ENCODE peak calls at places on chromosomes 1 and 21, in five cellular contexts. I is cardiac fibroblast, N is lower lobe of right lung, P is heart right ventricle, C is dorsolateral prefrontal cortex. T is an unnamed sample.

GRCh38 chr21:34952701-34953100 is 96.4 kb downstream of the RUNX1 start:
- DNase-seq in I (no peak), N (no peak), P (no peak), C (no peak), T (no peak)

GRCh38 chr1:7539772-7540175 is 231.3 kb upstream of the VAMP3 start:
- DNase-seq in I (no peak), N (peak; percentile 63), P (no peak), C (no peak), T (no peak)

GRCh38 chr1:36119451-36119850 is 5.6 kb downstream of the COL8A2 start:
- DNase-seq in I (no peak), N (peak; percentile 66), P (no peak), C (no peak), T (no peak)

GRCh38 chr1:28507247-28507645 is 1.4 kb downstream of the RCC1 start:
- DNase-seq in I (peak; percentile 32), N (no peak), P (no peak), C (no peak), T (no peak)

GRCh38 chr1:153058826-153059784 is 1.8 kb upstream of the SPRR2A start:
- DNase-seq in I (no peak), N (no peak), P (no peak), C (no peak), T (no peak)

GRCh38 chr1:53949023-53949611 is 3.0 kb downstream of the LRRC42 start:
- DNase-seq in I (peak; percentile 69), N (no peak), P (peak; percentile 21), C (no peak), T (no peak)

GRCh38 chr1:16129921-16130543 is 25.8 kb downstream of the EPHA2 start:
- DNase-seq in I (no peak), N (no peak), P (no peak), C (no peak), T (no peak)

GRCh38 chr1:68808351-68808750 is 311.5 kb upstream of the DEPDC1 start:
- DNase-seq in I (peak; percentile 5), N (no peak), P (no peak), C (no peak), T (no peak)

GRCh38 chr21:42878678-42878992 is 704 bp downstream of the WDR4 start:
- DNase-seq in I (no peak), N (no peak), P (no peak), C (no peak), T (no peak)

GRCh38 chr1:233993651-233994050 is 89.2 kb downstream of the SLC35F3 start:
- DNase-seq in I (no peak), N (no peak), P (no peak), C (no peak), T (no peak)

GRCh38 chr1:111888740-111889376 is 100.6 kb downstream of the KCND3 start:
- DNase-seq in I (no peak), N (no peak), P (no peak), C (no peak), T (no peak)

GRCh38 chr1:15045123-15045522 is 108.4 kb upstream of the TMEM51 start:
- DNase-seq in I (no peak), N (no peak), P (no peak), C (no peak), T (no peak)

GRCh38 chr1:15049067-15049466 is 104.5 kb upstream of the TMEM51 start:
- DNase-seq in I (no peak), N (no peak), P (no peak), C (no peak), T (no peak)

GRCh38 chr1:15046487-15047165 is 106.9 kb upstream of the TMEM51 start:
- DNase-seq in I (peak; percentile 88), N (peak; percentile 81), P (peak; percentile 66), C (peak; percentile 76), T (peak; percentile 61)

GRCh38 chr1:15047237-15047636 is 106.3 kb upstream of the TMEM51 start:
- DNase-seq in I (no peak), N (no peak), P (no peak), C (no peak), T (no peak)

GRCh38 chr1:15048437-15048980 is 105.0 kb upstream of the TMEM51 start:
- DNase-seq in I (no peak), N (no peak), P (no peak), C (no peak), T (no peak)
- TF ChIP-seq CTCF in I (no peak), N (no peak), P (no peak), C (no peak), T (no peak)

GRCh38 chr21:36478941-36479340 is 981 bp downstream of the CLDN14 start:
- DNase-seq in I (peak; percentile 8), N (no peak), P (no peak), C (no peak), T (no peak)
- H3K4me3 ChIP-seq in I (no peak overlapping the region), N (no peak overlapping the region), P (no peak overlapping the region), C (no peak overlapping the region), T (no peak overlapping the region)

GRCh38 chr1:223556414-223557124 is 108.9 kb downstream of the CAPN8 start:
- DNase-seq in I (peak; percentile 10), N (peak; percentile 74), P (no peak), C (no peak), T (no peak)
- TF ChIP-seq CTCF in I (peak; percentile 64), N (peak; percentile 63), P (peak; percentile 30), C (no peak), T (peak; percentile 73)

DNA sequence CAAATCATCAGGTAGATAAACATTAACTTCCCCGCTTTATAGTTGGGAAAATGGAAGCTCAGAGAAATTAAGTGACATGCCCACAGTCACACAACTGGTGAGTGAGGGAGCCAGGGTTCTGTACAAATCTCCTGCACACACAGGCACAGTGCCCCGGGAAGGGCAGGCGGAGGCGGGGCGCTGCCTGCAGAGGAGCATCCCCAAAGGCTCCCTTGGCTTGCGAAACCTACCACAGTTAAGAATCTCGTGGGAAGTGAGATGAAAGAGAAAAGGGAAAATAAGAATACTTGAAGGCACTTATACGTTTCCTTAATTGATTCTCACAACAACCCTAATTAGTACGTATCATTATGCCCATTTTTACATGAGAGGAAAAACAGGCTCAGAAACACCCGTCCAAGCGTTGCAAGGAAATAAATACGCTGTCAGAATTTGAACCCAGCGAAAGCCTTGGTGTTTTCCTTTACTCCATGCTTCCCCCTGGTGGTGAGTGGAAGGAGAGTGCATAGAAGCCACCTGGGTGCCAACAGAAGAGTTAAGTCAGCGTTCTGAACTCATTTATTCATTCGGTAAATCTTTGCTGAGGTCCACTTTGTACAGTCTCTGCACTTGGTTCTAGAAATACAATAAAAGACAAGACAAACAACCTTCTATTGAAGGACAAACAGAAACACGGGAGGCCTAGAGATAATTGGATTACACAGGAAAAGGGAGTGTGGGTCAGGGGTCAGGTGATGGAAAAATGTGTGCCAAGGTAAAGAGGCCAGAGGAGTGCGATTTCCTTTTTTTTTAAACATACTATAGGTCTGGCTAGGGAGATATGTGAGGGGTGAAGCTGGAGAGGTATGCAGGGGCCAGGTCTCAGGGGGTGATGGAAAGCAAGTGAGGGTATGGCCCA is 28.4 kb downstream of the ACP6 start:
- DNase-seq in I (peak; percentile 60), N (no peak), P (peak; percentile 55), C (no peak), T (peak; percentile 19)
- H3K4me3 ChIP-seq in I (no peak overlapping the region), N (no peak overlapping the region), P (no peak overlapping the region), C (no peak overlapping the region), T (no peak overlapping the region)

DNA sequence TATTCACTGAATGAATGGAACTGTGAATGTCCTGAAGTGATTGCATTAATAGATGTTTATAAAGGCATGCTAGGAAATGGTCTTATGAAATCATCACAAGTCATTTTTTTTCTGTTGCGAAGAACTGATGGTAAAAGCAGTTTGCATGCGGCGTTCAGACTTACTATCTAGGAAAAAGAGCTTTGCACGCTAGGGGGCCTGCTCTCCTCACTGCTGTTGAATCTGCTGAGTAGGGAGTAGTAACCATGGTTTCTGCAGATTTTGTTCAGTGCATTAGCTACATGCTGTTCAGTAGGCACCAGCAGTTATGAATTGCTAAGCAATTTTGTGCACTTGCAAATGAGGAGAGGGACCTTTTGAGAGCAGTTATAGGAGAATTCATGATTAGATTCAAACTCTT is 57.9 kb downstream of the CENPF start:
- DNase-seq in I (peak; percentile 85), N (no peak), P (no peak), C (peak; percentile 67), T (peak; percentile 70)
- TF ChIP-seq CTCF in I (peak; percentile 71), N (peak; percentile 30), P (peak; percentile 52), C (peak; percentile 39), T (peak; percentile 69)

DNA sequence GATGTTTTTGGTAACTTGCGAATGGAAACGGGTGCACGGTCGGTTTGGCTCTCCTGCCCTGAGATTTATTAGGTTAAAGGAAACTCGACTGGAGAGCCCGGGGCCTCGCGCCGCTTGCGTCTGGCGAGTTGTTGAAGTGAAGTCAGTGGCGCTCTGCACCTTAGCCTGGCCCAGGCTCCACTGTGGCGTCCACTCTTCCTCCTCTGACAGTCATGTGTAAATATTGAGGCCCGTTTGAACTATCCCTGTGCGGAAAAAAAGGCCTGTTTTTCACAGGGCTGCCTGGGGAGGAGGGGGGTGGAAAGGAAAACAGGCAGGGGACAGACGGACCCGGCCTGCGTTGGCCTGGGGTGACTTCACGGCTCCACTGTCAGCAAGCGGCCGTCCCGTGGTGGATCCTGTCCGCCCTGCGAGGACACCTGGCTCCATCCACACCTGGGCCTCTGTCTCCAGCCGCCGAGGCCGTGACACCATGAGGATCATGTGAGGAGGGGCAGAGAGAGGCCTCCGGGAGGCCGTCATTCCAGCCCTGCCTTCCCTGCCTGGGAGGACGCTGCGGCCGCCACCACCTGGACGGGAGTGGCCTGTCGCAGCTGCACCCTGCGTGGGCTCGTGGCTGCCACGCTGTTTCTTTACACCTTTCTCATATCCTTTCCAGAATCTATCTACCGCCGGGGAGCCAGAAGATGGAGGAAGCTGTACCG is 59.8 kb downstream of the FAAP20 start:
- DNase-seq in I (no peak), N (peak; percentile 68), P (no peak), C (peak; percentile 43), T (no peak)
- H3K4me3 ChIP-seq in I (no peak overlapping the region), N (no peak overlapping the region), P (no peak overlapping the region), C (no peak overlapping the region), T (no peak overlapping the region)

DNA sequence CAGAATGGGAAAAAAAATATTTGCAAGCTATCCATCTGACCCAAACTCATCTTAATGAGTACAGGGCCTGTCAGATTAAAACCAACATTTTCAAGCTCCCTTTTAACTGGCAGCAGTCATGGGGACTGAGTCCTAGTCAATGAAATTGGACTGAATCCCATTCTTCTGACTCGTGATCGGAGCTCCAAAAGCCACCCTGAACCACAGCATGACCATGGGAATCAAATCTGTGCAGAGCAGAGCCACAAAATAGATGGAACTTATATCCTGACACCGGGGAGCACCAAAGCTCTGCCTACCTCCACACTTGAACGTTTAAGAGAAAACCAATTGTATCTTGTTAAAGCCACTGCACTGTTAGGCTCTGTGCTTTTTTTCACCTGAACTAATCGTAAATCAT is 5.0 kb upstream of the RWDD3 start:
- DNase-seq in I (no peak), N (no peak), P (no peak), C (no peak), T (no peak)
- TF ChIP-seq CTCF in I (no peak), N (no peak), P (no peak), C (no peak), T (no peak)

GRCh38 chr1:109882288-109883245 is 28.1 kb upstream of the CSF1 start:
- DNase-seq in I (no peak), N (no peak), P (no peak), C (peak; percentile 92), T (no peak)

GRCh38 chr1:109879881-109880525 is 30.6 kb upstream of the CSF1 start:
- DNase-seq in I (no peak), N (no peak), P (no peak), C (no peak), T (no peak)

GRCh38 chr1:109883248-109883955 is 27.2 kb upstream of the CSF1 start:
- DNase-seq in I (no peak), N (no peak), P (no peak), C (no peak), T (no peak)

GRCh38 chr1:109881906-109882287 is 28.8 kb upstream of the CSF1 start:
- DNase-seq in I (no peak), N (no peak), P (no peak), C (no peak), T (no peak)

GRCh38 chr1:109880961-109881894 is 29.4 kb upstream of the CSF1 start:
- DNase-seq in I (no peak), N (no peak), P (no peak), C (no peak), T (no peak)
- H3K4me3 ChIP-seq in I (no peak overlapping the region), N (no peak overlapping the region), P (no peak overlapping the region), C (no peak overlapping the region), T (no peak overlapping the region)